ENCODE peak calls at places on chromosome 10, in seven cellular contexts. P, F, U, V, T, B and N are unnamed samples.
A peak's percentile ranks its signal among the peaks of the same experiment; 100 is the strongest.

GRCh38 chr10:14093735-14094484 is 236.8 kb downstream of the FRMD4A start:
- DNase-seq in P (peak; percentile 17), F (peak; percentile 69), U (peak; percentile 24), V (peak; percentile 30), T (no peak), B (no peak), N (peak; percentile 14)

GRCh38 chr10:8331896-8332729 is 277.6 kb downstream of the GATA3 start:
- DNase-seq in P (peak; percentile 34), F (peak; percentile 85), U (no peak), V (peak; percentile 63), T (no peak), B (peak; percentile 54), N (peak; percentile 54)

GRCh38 chr10:62109532-62110293 is 158.9 kb downstream of the RTKN2 start:
- DNase-seq in P (no peak), F (no peak), U (no peak), V (no peak), T (no peak), B (no peak), N (no peak)

GRCh38 chr10:75390178-75390577 is 11.4 kb downstream of the ZNF503 start:
- DNase-seq in P (no peak), F (no peak), U (no peak), V (no peak), T (no peak), B (no peak), N (no peak)

GRCh38 chr10:102419561-102420442 is 834 bp upstream of the FBXL15 start:
- DNase-seq in P (peak; percentile 69), F (no peak), U (no peak), V (peak; percentile 74), T (peak; percentile 87), B (peak; percentile 63), N (peak; percentile 47)

GRCh38 chr10:100146875-100147665 is 38.8 kb downstream of the ERLIN1 start:
- DNase-seq in P (no peak), F (peak; percentile 16), U (no peak), V (no peak), T (no peak), B (no peak), N (no peak)

GRCh38 chr10:94232711-94233383 is 129.9 kb downstream of the NOC3L start:
- DNase-seq in P (no peak), F (no peak), U (no peak), V (peak; percentile 20), T (no peak), B (no peak), N (no peak)

GRCh38 chr10:3684891-3685290 is 100.1 kb downstream of the KLF6 start:
- DNase-seq in P (no peak), F (no peak), U (no peak), V (no peak), T (no peak), B (no peak), N (no peak)

GRCh38 chr10:131242007-131242406 is 69.5 kb downstream of the TCERG1L start:
- DNase-seq in P (peak; percentile 21), F (no peak), U (no peak), V (peak; percentile 69), T (peak; percentile 22), B (peak; percentile 2), N (no peak)

GRCh38 chr10:120810298-120810697 is 40.9 kb upstream of the WDR11 start:
- DNase-seq in P (no peak), F (no peak), U (no peak), V (no peak), T (no peak), B (no peak), N (no peak)

GRCh38 chr10:114615600-114616007 is 42.5 kb downstream of the ABLIM1 start:
- DNase-seq in P (no peak), F (no peak), U (no peak), V (no peak), T (no peak), B (no peak), N (no peak)

GRCh38 chr10:42866115-42866995 is 83.8 kb downstream of the BMS1 start:
- DNase-seq in P (peak; percentile 64), F (peak; percentile 82), U (peak; percentile 26), V (peak; percentile 89), T (peak; percentile 84), B (peak; percentile 71), N (peak; percentile 87)

GRCh38 chr10:71419750-71420149 is 23.0 kb downstream of the CDH23 start:
- DNase-seq in P (no peak), F (no peak), U (no peak), V (no peak), T (no peak), B (no peak), N (no peak)

GRCh38 chr10:100980327-100981110 is 6.8 kb downstream of the MRPL43 start:
- DNase-seq in P (no peak), F (no peak), U (no peak), V (no peak), T (no peak), B (no peak), N (no peak)

GRCh38 chr10:106565546-106565945 is 599.0 kb downstream of the SORCS1 start:
- DNase-seq in P (no peak), F (peak; percentile 42), U (no peak), V (no peak), T (no peak), B (no peak), N (no peak)

GRCh38 chr10:97633921-97634320 is 621 bp upstream of the MORN4 start:
- DNase-seq in P (no peak), F (peak; percentile 15), U (no peak), V (no peak), T (no peak), B (no peak), N (peak; percentile 28)

GRCh38 chr10:71243756-71244637 is 31.6 kb downstream of the UNC5B start:
- DNase-seq in P (no peak), F (no peak), U (no peak), V (no peak), T (no peak), B (peak; percentile 44), N (no peak)

GRCh38 chr10:105042906-105043552 is 401.9 kb downstream of the SORCS3 start:
- DNase-seq in P (no peak), F (no peak), U (no peak), V (no peak), T (no peak), B (no peak), N (no peak)

GRCh38 chr10:33015798-33016547 is 57.9 kb upstream of the ITGB1 start:
- DNase-seq in P (no peak), F (peak; percentile 28), U (no peak), V (no peak), T (no peak), B (no peak), N (no peak)

GRCh38 chr10:12394236-12395033 is 45.1 kb downstream of the CAMK1D start:
- DNase-seq in P (no peak), F (no peak), U (no peak), V (no peak), T (no peak), B (no peak), N (no peak)

GRCh38 chr10:3399756-3400155 is 227.2 kb upstream of the PITRM1 start:
- DNase-seq in P (no peak), F (no peak), U (no peak), V (no peak), T (no peak), B (no peak), N (no peak)

GRCh38 chr10:104035817-104036384 is 49.8 kb downstream of the COL17A1 start:
- DNase-seq in P (no peak), F (no peak), U (no peak), V (no peak), T (no peak), B (no peak), N (no peak)

GRCh38 chr10:28838908-28839307 is 161.6 kb downstream of the BAMBI start:
- DNase-seq in P (no peak), F (peak; percentile 67), U (no peak), V (peak; percentile 56), T (no peak), B (peak; percentile 56), N (no peak)

DNA sequence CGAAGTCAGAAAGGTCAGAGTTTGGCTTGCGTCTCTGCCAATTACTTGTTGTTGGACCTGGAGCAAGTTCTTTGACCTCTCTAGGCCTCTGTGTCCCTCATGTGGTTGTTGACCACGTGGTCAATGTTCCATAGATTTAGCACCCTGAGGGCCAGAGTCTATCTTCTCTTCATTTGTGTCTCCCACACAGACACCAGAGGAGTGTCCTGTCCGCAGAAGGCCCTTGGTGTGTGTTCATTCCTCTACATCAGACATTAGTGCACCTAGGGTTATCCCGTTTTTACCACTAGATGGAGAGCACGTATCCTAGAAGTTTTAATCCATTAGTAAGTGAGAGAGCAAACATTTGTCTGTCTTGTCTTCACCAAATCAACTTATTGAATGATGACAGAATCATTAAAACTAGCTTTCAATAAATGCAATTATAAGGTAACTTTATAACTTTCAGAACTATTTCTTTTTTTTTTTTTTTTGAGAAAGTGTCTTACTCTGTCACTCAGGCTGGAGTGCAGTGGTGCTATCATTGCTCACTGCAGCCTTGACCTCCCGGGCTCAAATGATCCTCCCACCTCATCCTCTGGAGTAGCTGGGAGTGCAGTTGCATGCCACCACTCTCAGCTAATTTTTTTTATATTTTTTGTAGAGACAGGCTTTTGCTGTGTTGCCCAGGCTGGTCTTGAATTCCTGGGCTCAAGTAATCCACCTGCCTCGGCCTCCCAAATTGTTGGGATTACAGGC is 122.5 kb upstream of the ANKRD1 start:
- DNase-seq in P (peak; percentile 25), F (peak; percentile 54), U (no peak), V (peak; percentile 38), T (peak; percentile 34), B (peak; percentile 18), N (peak; percentile 1)
- TF ChIP-seq CTCF in P (peak; percentile 66), F (peak; percentile 55), U (peak; percentile 47), V (peak; percentile 51), T (peak; percentile 60), B (no peak), N (peak; percentile 29)

GRCh38 chr10:117226813-117227451 is 14.0 kb upstream of the SLC18A2 start:
- DNase-seq in P (peak; percentile 72), F (peak; percentile 52), U (no peak), V (peak; percentile 66), T (peak; percentile 71), B (peak; percentile 66), N (peak; percentile 28)
- TF ChIP-seq CTCF in P (peak; percentile 50), F (peak; percentile 63), U (peak; percentile 49), V (peak; percentile 57), T (peak; percentile 85), B (no peak), N (peak; percentile 45)

GRCh38 chr10:16809074-16809718 is 8.0 kb downstream of the RSU1 start:
- DNase-seq in P (no peak), F (peak; percentile 68), U (no peak), V (peak; percentile 49), T (peak; percentile 58), B (peak; percentile 83), N (peak; percentile 55)
- TF ChIP-seq CTCF in P (peak; percentile 61), F (peak; percentile 70), U (peak; percentile 55), V (peak; percentile 45), T (peak; percentile 76), B (peak; percentile 15), N (peak; percentile 54)

GRCh38 chr10:133455611-133456031 is 1.9 kb downstream of the SCART1 start:
- DNase-seq in P (no peak), F (no peak), U (no peak), V (no peak), T (no peak), B (no peak), N (no peak)

GRCh38 chr10:133452453-133452852 is 1.3 kb upstream of the SCART1 start:
- DNase-seq in P (no peak), F (no peak), U (no peak), V (no peak), T (no peak), B (no peak), N (no peak)

GRCh38 chr10:133454204-133454893 is 604 bp downstream of the SCART1 start:
- DNase-seq in P (no peak), F (no peak), U (no peak), V (no peak), T (no peak), B (no peak), N (no peak)

GRCh38 chr10:133455196-133455595 is 1.5 kb downstream of the SCART1 start:
- DNase-seq in P (no peak), F (no peak), U (no peak), V (no peak), T (no peak), B (no peak), N (no peak)

GRCh38 chr10:133453516-133454203 is at the start of gene SCART1:
- DNase-seq in P (no peak), F (no peak), U (no peak), V (no peak), T (peak; percentile 40), B (no peak), N (no peak)
- TF ChIP-seq CTCF in P (no peak), F (no peak), U (no peak), V (no peak), T (peak; percentile 6), B (no peak), N (no peak)